ENCODE peak calls at places on chromosomes 3 and 15, in seven cellular contexts. Y is substantia nigra, L is RPMI7951, B is Calu3, U is ACHN, R is NCI-H460, G is AG08396. C is an unnamed sample.

GRCh38 chr3:64859625-64860590 is 172.1 kb upstream of the ADAMTS9 start:
- DNase-seq in G (no peak), R (no peak), Y (no peak), U (no peak), B (no peak), L (peak), C (peak)

GRCh38 chr3:61927332-61927731 is 366.0 kb downstream of the PTPRG start:
- DNase-seq in G (peak), L (peak), Y (peak), B (no peak), R (no peak), U (no peak), C (peak)

GRCh38 chr3:99250821-99251355 is 349.4 kb upstream of the DCBLD2 start:
- DNase-seq in B (no peak), L (no peak), Y (no peak), U (no peak), G (no peak), R (no peak), C (peak)

GRCh38 chr15:92606126-92606835 is 49.3 kb downstream of the FAM174B start:
- DNase-seq in G (no peak), L (no peak), B (no peak), Y (no peak), R (no peak), U (no peak), C (no peak)

GRCh38 chr3:182465301-182466185 is 327.8 kb upstream of the ATP11B start:
- DNase-seq in U (no peak), G (no peak), R (no peak), L (no peak), Y (no peak), B (no peak), C (no peak)

GRCh38 chr3:8757551-8758518 is 11.6 kb downstream of the OXTR start:
- DNase-seq in R (no peak), U (peak), B (no peak), Y (no peak), L (peak), G (no peak), C (peak)

GRCh38 chr3:51845129-51845528 is 16.3 kb upstream of the IQCF2 start:
- DNase-seq in R (no peak), G (no peak), B (no peak), Y (no peak), L (no peak), U (no peak), C (no peak)

GRCh38 chr15:48177383-48177874 is 666 bp downstream of the MYEF2 start:
- DNase-seq in Y (no peak), U (peak), L (peak), R (peak), G (peak), B (no peak), C (peak)

GRCh38 chr3:195098741-195099525 is 172.0 kb downstream of the XXYLT1 start:
- DNase-seq in G (no peak), L (no peak), U (no peak), R (no peak), B (no peak), Y (no peak), C (no peak)

GRCh38 chr15:99454941-99455795 is 110.6 kb upstream of the MEF2A start:
- DNase-seq in G (peak), R (peak), B (peak), L (peak), U (peak), Y (peak), C (peak)

GRCh38 chr15:29086001-29086400 is 183.6 kb downstream of the NSMCE3 start:
- DNase-seq in Y (no peak), R (no peak), U (no peak), L (no peak), G (no peak), B (no peak), C (no peak)

C was measured in iris pigment epithelial cell.